ENCODE peak calls at places on chromosomes 16 and 17, in seven cellular contexts. One of them, this sample, is unnamed. For H3K4me1, the result is how much of the 10 kb centered on the place peaks cover.

GRCh38 chr17:56373981-56374380 is 219.5 kb upstream of the NOG start:
- DNase-seq in body of pancreas: no peak
- DNase-seq in fibroblast of lung: no peak
- DNase-seq in tibial nerve: no peak
- DNase-seq in mucosa of descending colon: no peak
- DNase-seq in gastrocnemius medialis: no peak
- DNase-seq in lung: peak
- DNase-seq in this sample: no peak

GRCh38 chr16:88932929-88933328 is 44.1 kb downstream of the CBFA2T3 start:
- DNase-seq in mucosa of descending colon: no peak
- DNase-seq in lung: no peak
- DNase-seq in tibial nerve: no peak
- DNase-seq in gastrocnemius medialis: no peak
- DNase-seq in body of pancreas: no peak
- DNase-seq in fibroblast of lung: no peak
- DNase-seq in this sample: no peak

GRCh38 chr16:54927125-54928015 is 3.3 kb upstream of the IRX5 start:
- DNase-seq in lung: no peak
- DNase-seq in gastrocnemius medialis: no peak
- DNase-seq in tibial nerve: no peak
- DNase-seq in body of pancreas: no peak
- DNase-seq in fibroblast of lung: peak
- DNase-seq in mucosa of descending colon: no peak
- DNase-seq in this sample: no peak

GRCh38 chr17:61296058-61296457 is 103.6 kb upstream of the TBX2 start:
- DNase-seq in mucosa of descending colon: no peak
- DNase-seq in lung: no peak
- DNase-seq in gastrocnemius medialis: no peak
- DNase-seq in fibroblast of lung: no peak
- DNase-seq in tibial nerve: no peak
- DNase-seq in body of pancreas: no peak
- DNase-seq in this sample: no peak

GRCh38 chr16:85602402-85602801 is 10.7 kb upstream of the GSE1 start:
- DNase-seq in mucosa of descending colon: no peak
- DNase-seq in body of pancreas: no peak
- DNase-seq in fibroblast of lung: no peak
- DNase-seq in lung: no peak
- DNase-seq in tibial nerve: no peak
- DNase-seq in gastrocnemius medialis: no peak
- DNase-seq in this sample: no peak

GRCh38 chr16:58217341-58217925 is 19.5 kb upstream of the CSNK2A2 start:
- DNase-seq in lung: no peak
- DNase-seq in mucosa of descending colon: no peak
- DNase-seq in gastrocnemius medialis: no peak
- DNase-seq in body of pancreas: no peak
- DNase-seq in fibroblast of lung: no peak
- DNase-seq in tibial nerve: no peak
- DNase-seq in this sample: no peak

GRCh38 chr17:59181481-59181880 is 25.9 kb downstream of the PRR11 start:
- DNase-seq in body of pancreas: no peak
- DNase-seq in lung: no peak
- DNase-seq in fibroblast of lung: no peak
- DNase-seq in mucosa of descending colon: no peak
- DNase-seq in tibial nerve: no peak
- DNase-seq in gastrocnemius medialis: no peak
- DNase-seq in this sample: no peak

GRCh38 chr17:59776577-59776976 is 69.1 kb downstream of the VMP1 start:
- DNase-seq in fibroblast of lung: no peak
- DNase-seq in body of pancreas: no peak
- DNase-seq in tibial nerve: no peak
- DNase-seq in gastrocnemius medialis: no peak
- DNase-seq in lung: no peak
- DNase-seq in mucosa of descending colon: no peak
- DNase-seq in this sample: no peak

GRCh38 chr17:2700031-2700490 is 11.5 kb downstream of the CLUH start:
- DNase-seq in tibial nerve: peak
- DNase-seq in fibroblast of lung: no peak
- DNase-seq in body of pancreas: no peak
- DNase-seq in lung: no peak
- DNase-seq in gastrocnemius medialis: no peak
- DNase-seq in mucosa of descending colon: no peak
- DNase-seq in this sample: no peak

GRCh38 chr16:20865420-20866126 is 34.6 kb downstream of the DCUN1D3 start:
- DNase-seq in lung: no peak
- DNase-seq in tibial nerve: no peak
- DNase-seq in body of pancreas: no peak
- DNase-seq in gastrocnemius medialis: no peak
- DNase-seq in fibroblast of lung: peak
- DNase-seq in mucosa of descending colon: no peak
- DNase-seq in this sample: no peak

GRCh38 chr17:21272881-21273839 is 11.4 kb upstream of the MAP2K3 start:
- DNase-seq in lung: no peak
- DNase-seq in mucosa of descending colon: no peak
- DNase-seq in fibroblast of lung: no peak
- DNase-seq in gastrocnemius medialis: no peak
- DNase-seq in body of pancreas: no peak
- DNase-seq in tibial nerve: no peak
- DNase-seq in this sample: no peak

GRCh38 chr17:56665864-56666263 is 72.4 kb downstream of the NOG start:
- DNase-seq in lung: no peak
- DNase-seq in mucosa of descending colon: no peak
- DNase-seq in gastrocnemius medialis: no peak
- DNase-seq in fibroblast of lung: no peak
- DNase-seq in body of pancreas: no peak
- DNase-seq in tibial nerve: no peak
- DNase-seq in this sample: no peak

DNA sequence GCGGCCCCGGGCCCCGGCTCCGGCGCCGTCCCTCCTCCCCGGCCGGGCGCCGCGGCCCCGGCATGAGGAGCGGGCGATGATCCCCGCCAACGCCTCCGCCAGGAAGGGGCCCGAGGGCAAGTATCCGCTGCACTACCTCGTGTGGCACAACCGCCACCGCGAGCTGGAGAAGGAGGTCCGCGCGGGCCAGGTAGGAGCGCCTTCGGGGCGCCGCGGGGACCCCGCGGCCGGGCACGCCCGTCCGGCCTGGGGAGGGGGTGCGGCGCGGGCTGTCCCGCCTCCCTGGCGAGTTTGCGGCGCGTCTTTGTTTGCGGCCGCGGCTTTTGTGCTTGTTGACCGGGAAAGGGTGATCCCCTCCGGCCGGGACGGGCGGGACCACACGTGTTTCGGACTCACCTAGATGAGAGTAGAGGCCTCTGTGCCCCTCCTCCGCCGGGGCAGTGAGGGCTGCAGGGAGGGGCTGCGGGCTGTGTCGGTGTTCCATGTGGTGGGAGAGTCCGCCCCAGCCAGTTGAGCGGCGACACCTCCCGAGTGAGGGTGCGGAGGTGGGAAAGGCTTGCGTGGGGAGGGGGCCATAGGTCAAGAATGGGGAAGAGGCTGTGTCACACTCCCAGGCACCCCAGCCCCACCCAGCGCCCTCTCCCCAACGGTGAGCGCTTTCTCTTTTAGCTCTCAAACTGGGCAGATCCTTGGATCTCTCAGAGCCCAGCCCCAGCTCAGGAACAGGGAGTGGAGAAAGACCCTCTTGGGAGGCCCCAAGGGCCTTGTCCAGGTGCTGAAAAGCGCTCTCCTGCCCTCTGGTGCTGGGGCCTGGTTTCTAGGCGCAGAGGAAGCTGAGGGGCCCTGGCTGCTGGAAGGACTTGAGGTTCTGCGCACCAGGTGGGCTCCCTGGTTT is 861 bp downstream of the ANKRD13B start:
- DNase-seq in body of pancreas: no peak
- DNase-seq in lung: no peak
- DNase-seq in fibroblast of lung: no peak
- DNase-seq in mucosa of descending colon: peak
- DNase-seq in tibial nerve: no peak
- DNase-seq in gastrocnemius medialis: no peak
- DNase-seq in this sample: peak
- H3K4me3 ChIP-seq in body of pancreas: peak
- H3K4me3 ChIP-seq in lung: peak
- H3K4me3 ChIP-seq in fibroblast of lung: peak
- H3K4me3 ChIP-seq in mucosa of descending colon: no peak
- H3K4me3 ChIP-seq in tibial nerve: peak
- H3K4me3 ChIP-seq in gastrocnemius medialis: peak
- H3K4me3 ChIP-seq in this sample: peak

GRCh38 chr16:75252946-75253911 is 1.8 kb upstream of the BCAR1 start:
- DNase-seq in tibial nerve: no peak
- DNase-seq in body of pancreas: no peak
- DNase-seq in gastrocnemius medialis: no peak
- DNase-seq in fibroblast of lung: peak
- DNase-seq in mucosa of descending colon: no peak
- DNase-seq in lung: peak
- DNase-seq in this sample: no peak

GRCh38 chr16:75250809-75251279 is 580 bp downstream of the BCAR1 start:
- DNase-seq in fibroblast of lung: no peak
- DNase-seq in mucosa of descending colon: peak
- DNase-seq in lung: no peak
- DNase-seq in tibial nerve: no peak
- DNase-seq in body of pancreas: peak
- DNase-seq in gastrocnemius medialis: no peak
- DNase-seq in this sample: no peak

GRCh38 chr16:75251280-75252048 is at the start of gene BCAR1:
- DNase-seq in mucosa of descending colon: peak
- DNase-seq in body of pancreas: peak
- DNase-seq in lung: peak
- DNase-seq in gastrocnemius medialis: peak
- DNase-seq in fibroblast of lung: peak
- DNase-seq in tibial nerve: peak
- DNase-seq in this sample: peak

GRCh38 chr16:75250089-75250808 is 1.2 kb downstream of the BCAR1 start:
- DNase-seq in fibroblast of lung: no peak
- DNase-seq in mucosa of descending colon: peak
- DNase-seq in body of pancreas: peak
- DNase-seq in lung: peak
- DNase-seq in tibial nerve: no peak
- DNase-seq in gastrocnemius medialis: peak
- DNase-seq in this sample: peak

GRCh38 chr16:75252049-75252864 is 833 bp upstream of the BCAR1 start:
- DNase-seq in fibroblast of lung: no peak
- DNase-seq in body of pancreas: no peak
- DNase-seq in lung: no peak
- DNase-seq in tibial nerve: no peak
- DNase-seq in mucosa of descending colon: no peak
- DNase-seq in gastrocnemius medialis: no peak
- DNase-seq in this sample: no peak
- H3K4me1 ChIP-seq in fibroblast of lung: half or more
- H3K4me1 ChIP-seq in body of pancreas: half or more
- H3K4me1 ChIP-seq in lung: half or more
- H3K4me1 ChIP-seq in tibial nerve: half or more
- H3K4me1 ChIP-seq in mucosa of descending colon: half or more
- H3K4me1 ChIP-seq in gastrocnemius medialis: half or more
- H3K4me1 ChIP-seq in this sample: half or more

GRCh38 chr16:14309001-14309886 is 238.1 kb downstream of the MRTFB start:
- DNase-seq in tibial nerve: no peak
- DNase-seq in lung: no peak
- DNase-seq in gastrocnemius medialis: no peak
- DNase-seq in mucosa of descending colon: no peak
- DNase-seq in fibroblast of lung: peak
- DNase-seq in body of pancreas: peak
- DNase-seq in this sample: no peak
- TF ChIP-seq CTCF in tibial nerve: no peak
- TF ChIP-seq CTCF in lung: no peak
- TF ChIP-seq CTCF in gastrocnemius medialis: no peak
- TF ChIP-seq CTCF in mucosa of descending colon: no peak
- TF ChIP-seq CTCF in fibroblast of lung: peak
- TF ChIP-seq CTCF in body of pancreas: peak
- TF ChIP-seq CTCF in this sample: no peak

GRCh38 chr16:13390093-13390985 is 488.9 kb downstream of the SHISA9 start:
- DNase-seq in gastrocnemius medialis: no peak
- DNase-seq in fibroblast of lung: peak
- DNase-seq in mucosa of descending colon: no peak
- DNase-seq in lung: no peak
- DNase-seq in tibial nerve: no peak
- DNase-seq in body of pancreas: no peak
- DNase-seq in this sample: no peak
- H3K4me3 ChIP-seq in gastrocnemius medialis: no peak
- H3K4me3 ChIP-seq in fibroblast of lung: no peak
- H3K4me3 ChIP-seq in mucosa of descending colon: no peak
- H3K4me3 ChIP-seq in lung: no peak
- H3K4me3 ChIP-seq in tibial nerve: no peak
- H3K4me3 ChIP-seq in body of pancreas: no peak
- H3K4me3 ChIP-seq in this sample: no peak

GRCh38 chr17:27240802-27241155 is 53.1 kb upstream of the WSB1 start:
- DNase-seq in tibial nerve: no peak
- DNase-seq in fibroblast of lung: no peak
- DNase-seq in body of pancreas: no peak
- DNase-seq in mucosa of descending colon: no peak
- DNase-seq in gastrocnemius medialis: no peak
- DNase-seq in lung: no peak
- DNase-seq in this sample: no peak
- H3K4me1 ChIP-seq in tibial nerve: half or more
- H3K4me1 ChIP-seq in fibroblast of lung: under half
- H3K4me1 ChIP-seq in body of pancreas: under half
- H3K4me1 ChIP-seq in mucosa of descending colon: under half
- H3K4me1 ChIP-seq in gastrocnemius medialis: under half
- H3K4me1 ChIP-seq in lung: under half
- H3K4me1 ChIP-seq in this sample: under half